ENCODE peak calls at places on chromosomes 2 and 18, in nine cellular contexts. One of them, this sample, is unnamed.
A peak's percentile ranks its signal among the peaks of the same experiment; 100 is the strongest.

GRCh38 chr2:11974573-11974972 is 228.1 kb downstream of the LPIN1 start:
- DNase-seq in fibroblast of the aortic adventitia: no peak
- DNase-seq in effector memory CD4-positive, alpha-beta T cell: no peak
- DNase-seq in SK-N-SH: no peak
- DNase-seq in heart left ventricle: no peak
- DNase-seq in EL: no peak
- DNase-seq in neural crest cell: no peak
- DNase-seq in left lung: no peak
- DNase-seq in CD4-positive, alpha-beta memory T cell: no peak
- DNase-seq in this sample: no peak

GRCh38 chr18:29378739-29379138 is 1201.8 kb upstream of the CDH2 start:
- DNase-seq in left lung: no peak
- DNase-seq in EL: no peak
- DNase-seq in heart left ventricle: no peak
- DNase-seq in effector memory CD4-positive, alpha-beta T cell: no peak
- DNase-seq in fibroblast of the aortic adventitia: peak; percentile 11
- DNase-seq in neural crest cell: no peak
- DNase-seq in CD4-positive, alpha-beta memory T cell: no peak
- DNase-seq in SK-N-SH: no peak
- DNase-seq in this sample: no peak

GRCh38 chr2:235766206-235766794 is 272.5 kb downstream of the AGAP1 start:
- DNase-seq in CD4-positive, alpha-beta memory T cell: peak; percentile 46
- DNase-seq in EL: peak; percentile 70
- DNase-seq in effector memory CD4-positive, alpha-beta T cell: no peak
- DNase-seq in heart left ventricle: no peak
- DNase-seq in fibroblast of the aortic adventitia: peak; percentile 83
- DNase-seq in neural crest cell: peak; percentile 77
- DNase-seq in left lung: no peak
- DNase-seq in SK-N-SH: peak; percentile 81
- DNase-seq in this sample: peak; percentile 10

GRCh38 chr2:61763605-61764034 is 90.2 kb downstream of the FAM161A start:
- DNase-seq in effector memory CD4-positive, alpha-beta T cell: no peak
- DNase-seq in SK-N-SH: peak; percentile 77
- DNase-seq in heart left ventricle: peak; percentile 93
- DNase-seq in EL: peak; percentile 92
- DNase-seq in fibroblast of the aortic adventitia: peak; percentile 84
- DNase-seq in neural crest cell: peak; percentile 60
- DNase-seq in CD4-positive, alpha-beta memory T cell: no peak
- DNase-seq in left lung: peak; percentile 89
- DNase-seq in this sample: peak; percentile 21

GRCh38 chr2:23418490-23418911 is 33.5 kb downstream of the KLHL29 start:
- DNase-seq in EL: peak; percentile 75
- DNase-seq in left lung: no peak
- DNase-seq in neural crest cell: no peak
- DNase-seq in CD4-positive, alpha-beta memory T cell: no peak
- DNase-seq in fibroblast of the aortic adventitia: peak; percentile 71
- DNase-seq in SK-N-SH: no peak
- DNase-seq in heart left ventricle: no peak
- DNase-seq in effector memory CD4-positive, alpha-beta T cell: no peak
- DNase-seq in this sample: no peak

GRCh38 chr18:42617086-42617725 is 498.3 kb downstream of the RIT2 start:
- DNase-seq in fibroblast of the aortic adventitia: peak; percentile 2
- DNase-seq in left lung: no peak
- DNase-seq in neural crest cell: no peak
- DNase-seq in CD4-positive, alpha-beta memory T cell: no peak
- DNase-seq in EL: no peak
- DNase-seq in SK-N-SH: no peak
- DNase-seq in heart left ventricle: no peak
- DNase-seq in effector memory CD4-positive, alpha-beta T cell: no peak
- DNase-seq in this sample: no peak

GRCh38 chr18:22032392-22032961 is 136.9 kb upstream of the GATA6 start:
- DNase-seq in EL: peak; percentile 89
- DNase-seq in SK-N-SH: no peak
- DNase-seq in neural crest cell: no peak
- DNase-seq in effector memory CD4-positive, alpha-beta T cell: no peak
- DNase-seq in fibroblast of the aortic adventitia: peak; percentile 84
- DNase-seq in CD4-positive, alpha-beta memory T cell: no peak
- DNase-seq in heart left ventricle: no peak
- DNase-seq in left lung: no peak
- DNase-seq in this sample: no peak

GRCh38 chr2:200168641-200169265 is 137.7 kb upstream of the SPATS2L start:
- DNase-seq in CD4-positive, alpha-beta memory T cell: no peak
- DNase-seq in neural crest cell: no peak
- DNase-seq in left lung: no peak
- DNase-seq in heart left ventricle: no peak
- DNase-seq in effector memory CD4-positive, alpha-beta T cell: no peak
- DNase-seq in EL: peak; percentile 59
- DNase-seq in fibroblast of the aortic adventitia: no peak
- DNase-seq in SK-N-SH: no peak
- DNase-seq in this sample: no peak

GRCh38 chr2:64291181-64291580 is 147.0 kb upstream of the PELI1 start:
- DNase-seq in EL: peak; percentile 54
- DNase-seq in left lung: no peak
- DNase-seq in heart left ventricle: peak; percentile 62
- DNase-seq in effector memory CD4-positive, alpha-beta T cell: no peak
- DNase-seq in neural crest cell: no peak
- DNase-seq in CD4-positive, alpha-beta memory T cell: no peak
- DNase-seq in SK-N-SH: no peak
- DNase-seq in fibroblast of the aortic adventitia: peak; percentile 92
- DNase-seq in this sample: no peak

GRCh38 chr2:42105330-42106256 is 57.8 kb downstream of the PKDCC start:
- DNase-seq in effector memory CD4-positive, alpha-beta T cell: peak; percentile 73
- DNase-seq in CD4-positive, alpha-beta memory T cell: peak; percentile 91
- DNase-seq in heart left ventricle: peak; percentile 62
- DNase-seq in left lung: no peak
- DNase-seq in EL: no peak
- DNase-seq in neural crest cell: no peak
- DNase-seq in fibroblast of the aortic adventitia: no peak
- DNase-seq in SK-N-SH: no peak
- DNase-seq in this sample: peak; percentile 63

GRCh38 chr18:55113800-55114199 is 154.5 kb upstream of the CCDC68 start:
- DNase-seq in heart left ventricle: peak; percentile 45
- DNase-seq in effector memory CD4-positive, alpha-beta T cell: no peak
- DNase-seq in neural crest cell: no peak
- DNase-seq in EL: no peak
- DNase-seq in left lung: no peak
- DNase-seq in fibroblast of the aortic adventitia: no peak
- DNase-seq in SK-N-SH: no peak
- DNase-seq in CD4-positive, alpha-beta memory T cell: no peak
- DNase-seq in this sample: no peak

GRCh38 chr2:188132385-188132784 is 159.3 kb upstream of the GULP1 start:
- DNase-seq in neural crest cell: no peak
- DNase-seq in CD4-positive, alpha-beta memory T cell: no peak
- DNase-seq in SK-N-SH: no peak
- DNase-seq in fibroblast of the aortic adventitia: no peak
- DNase-seq in left lung: no peak
- DNase-seq in EL: no peak
- DNase-seq in heart left ventricle: peak; percentile 63
- DNase-seq in effector memory CD4-positive, alpha-beta T cell: no peak
- DNase-seq in this sample: no peak

GRCh38 chr2:240997856-240998705 is at the start of gene SNED1:
- DNase-seq in heart left ventricle: peak; percentile 91
- DNase-seq in fibroblast of the aortic adventitia: peak; percentile 75
- DNase-seq in EL: peak; percentile 69
- DNase-seq in effector memory CD4-positive, alpha-beta T cell: no peak
- DNase-seq in neural crest cell: peak; percentile 76
- DNase-seq in SK-N-SH: peak; percentile 94
- DNase-seq in CD4-positive, alpha-beta memory T cell: peak; percentile 52
- DNase-seq in left lung: peak; percentile 95
- DNase-seq in this sample: peak; percentile 34

GRCh38 chr2:38443021-38443541 is 66.0 kb upstream of the ATL2 start:
- DNase-seq in neural crest cell: no peak
- DNase-seq in SK-N-SH: no peak
- DNase-seq in heart left ventricle: no peak
- DNase-seq in effector memory CD4-positive, alpha-beta T cell: no peak
- DNase-seq in EL: peak; percentile 37
- DNase-seq in left lung: no peak
- DNase-seq in fibroblast of the aortic adventitia: peak; percentile 85
- DNase-seq in CD4-positive, alpha-beta memory T cell: no peak
- DNase-seq in this sample: no peak

GRCh38 chr2:1236596-1236995 is 176.7 kb upstream of the TPO start:
- DNase-seq in left lung: no peak
- DNase-seq in EL: peak; percentile 37
- DNase-seq in effector memory CD4-positive, alpha-beta T cell: no peak
- DNase-seq in SK-N-SH: no peak
- DNase-seq in neural crest cell: no peak
- DNase-seq in heart left ventricle: no peak
- DNase-seq in CD4-positive, alpha-beta memory T cell: no peak
- DNase-seq in fibroblast of the aortic adventitia: no peak
- DNase-seq in this sample: no peak